ENCODE peak calls at places on chromosomes 11 and 22, in ten cellular contexts. One of them, this sample, is unnamed.

GRCh38 chr11:10351435-10351767 is 46.5 kb downstream of the ADM start:
- DNase-seq in stimulated activated CD4-positive, alpha-beta T cell treated with anti-CD3 and anti-CD28 coated beads, Interleukin-1b, Interleukin-23, amount 100 ng/mL, for 1 hour: no peak
- DNase-seq in GM23248: no peak
- DNase-seq in Right ventricle myocardium superior: peak; percentile 47
- DNase-seq in germinal center: no peak
- DNase-seq in progenitor cell of endocrine pancreas: no peak
- DNase-seq in M059J: no peak
- DNase-seq in naive thymus-derived CD8-positive, alpha-beta T cell: no peak
- DNase-seq in GM12865: no peak
- DNase-seq in NCI-H1092 treated with DMSO at 0.1 percent for 48 hours: no peak
- DNase-seq in this sample: no peak

GRCh38 chr11:81967242-81967641 is 766.4 kb downstream of the FAM181B start:
- DNase-seq in GM23248: no peak
- DNase-seq in M059J: no peak
- DNase-seq in NCI-H1092 treated with DMSO at 0.1 percent for 48 hours: no peak
- DNase-seq in stimulated activated CD4-positive, alpha-beta T cell treated with anti-CD3 and anti-CD28 coated beads, Interleukin-1b, Interleukin-23, amount 100 ng/mL, for 1 hour: no peak
- DNase-seq in naive thymus-derived CD8-positive, alpha-beta T cell: no peak
- DNase-seq in germinal center: no peak
- DNase-seq in Right ventricle myocardium superior: no peak
- DNase-seq in progenitor cell of endocrine pancreas: no peak
- DNase-seq in GM12865: no peak
- DNase-seq in this sample: no peak

GRCh38 chr11:72491001-72491400 is 56.7 kb upstream of the CLPB start:
- DNase-seq in Right ventricle myocardium superior: no peak
- DNase-seq in M059J: no peak
- DNase-seq in stimulated activated CD4-positive, alpha-beta T cell treated with anti-CD3 and anti-CD28 coated beads, Interleukin-1b, Interleukin-23, amount 100 ng/mL, for 1 hour: no peak
- DNase-seq in naive thymus-derived CD8-positive, alpha-beta T cell: no peak
- DNase-seq in GM12865: no peak
- DNase-seq in NCI-H1092 treated with DMSO at 0.1 percent for 48 hours: no peak
- DNase-seq in germinal center: no peak
- DNase-seq in GM23248: peak; percentile 42
- DNase-seq in progenitor cell of endocrine pancreas: no peak
- DNase-seq in this sample: no peak

GRCh38 chr11:75642402-75643113 is 26.3 kb downstream of the MAP6 start:
- DNase-seq in germinal center: no peak
- DNase-seq in Right ventricle myocardium superior: no peak
- DNase-seq in progenitor cell of endocrine pancreas: no peak
- DNase-seq in M059J: no peak
- DNase-seq in naive thymus-derived CD8-positive, alpha-beta T cell: no peak
- DNase-seq in GM23248: no peak
- DNase-seq in stimulated activated CD4-positive, alpha-beta T cell treated with anti-CD3 and anti-CD28 coated beads, Interleukin-1b, Interleukin-23, amount 100 ng/mL, for 1 hour: no peak
- DNase-seq in GM12865: no peak
- DNase-seq in NCI-H1092 treated with DMSO at 0.1 percent for 48 hours: no peak
- DNase-seq in this sample: no peak

GRCh38 chr11:3370268-3370870 is 8.6 kb downstream of the ZNF195 start:
- DNase-seq in germinal center: no peak
- DNase-seq in GM23248: no peak
- DNase-seq in progenitor cell of endocrine pancreas: no peak
- DNase-seq in GM12865: no peak
- DNase-seq in M059J: no peak
- DNase-seq in NCI-H1092 treated with DMSO at 0.1 percent for 48 hours: no peak
- DNase-seq in Right ventricle myocardium superior: no peak
- DNase-seq in stimulated activated CD4-positive, alpha-beta T cell treated with anti-CD3 and anti-CD28 coated beads, Interleukin-1b, Interleukin-23, amount 100 ng/mL, for 1 hour: no peak
- DNase-seq in naive thymus-derived CD8-positive, alpha-beta T cell: no peak
- DNase-seq in this sample: no peak

GRCh38 chr11:62565100-62565802 is 8.4 kb downstream of the EEF1G start:
- DNase-seq in stimulated activated CD4-positive, alpha-beta T cell treated with anti-CD3 and anti-CD28 coated beads, Interleukin-1b, Interleukin-23, amount 100 ng/mL, for 1 hour: no peak
- DNase-seq in M059J: no peak
- DNase-seq in GM23248: no peak
- DNase-seq in GM12865: no peak
- DNase-seq in progenitor cell of endocrine pancreas: no peak
- DNase-seq in Right ventricle myocardium superior: no peak
- DNase-seq in NCI-H1092 treated with DMSO at 0.1 percent for 48 hours: no peak
- DNase-seq in naive thymus-derived CD8-positive, alpha-beta T cell: no peak
- DNase-seq in germinal center: no peak
- DNase-seq in this sample: no peak

GRCh38 chr22:45731041-45731797 is 59.6 kb downstream of the ATXN10 start:
- DNase-seq in M059J: peak; percentile 65
- DNase-seq in GM12865: no peak
- DNase-seq in naive thymus-derived CD8-positive, alpha-beta T cell: no peak
- DNase-seq in GM23248: peak; percentile 58
- DNase-seq in progenitor cell of endocrine pancreas: no peak
- DNase-seq in Right ventricle myocardium superior: no peak
- DNase-seq in stimulated activated CD4-positive, alpha-beta T cell treated with anti-CD3 and anti-CD28 coated beads, Interleukin-1b, Interleukin-23, amount 100 ng/mL, for 1 hour: no peak
- DNase-seq in NCI-H1092 treated with DMSO at 0.1 percent for 48 hours: no peak
- DNase-seq in germinal center: no peak
- DNase-seq in this sample: no peak

GRCh38 chr11:17635551-17635938 is 83.8 kb upstream of the MYOD1 start:
- DNase-seq in progenitor cell of endocrine pancreas: no peak
- DNase-seq in GM23248: no peak
- DNase-seq in stimulated activated CD4-positive, alpha-beta T cell treated with anti-CD3 and anti-CD28 coated beads, Interleukin-1b, Interleukin-23, amount 100 ng/mL, for 1 hour: no peak
- DNase-seq in Right ventricle myocardium superior: no peak
- DNase-seq in M059J: no peak
- DNase-seq in GM12865: no peak
- DNase-seq in germinal center: no peak
- DNase-seq in NCI-H1092 treated with DMSO at 0.1 percent for 48 hours: no peak
- DNase-seq in naive thymus-derived CD8-positive, alpha-beta T cell: no peak
- DNase-seq in this sample: no peak